ENCODE peak calls at places on chromosomes 4 and X, in six cellular contexts. A is neuronal stem cell, R is SK-N-SH, T is heart right ventricle, C is epithelial cell of esophagus, J is tibial artery. O is an unnamed sample.

GRCh38 chr4:73883306-73883705 is 14.1 kb downstream of the CXCL1 start:
- DNase-seq in J (no peak), A (no peak), C (peak; percentile 49), R (no peak), T (no peak), O (no peak)

GRCh38 chrX:52277666-52278065 is 91.2 kb upstream of the XAGE2 start:
- DNase-seq in R (no peak), T (no peak), C (no peak), A (no peak), J (no peak), O (no peak)

GRCh38 chr4:145061325-145061920 is 36.6 kb downstream of the ANAPC10 start:
- DNase-seq in T (no peak), C (peak; percentile 61), A (peak; percentile 24), R (peak; percentile 24), J (no peak), O (no peak)

GRCh38 chr4:77354550-77354949 is 197.5 kb downstream of the CCNG2 start:
- DNase-seq in A (no peak), J (no peak), C (no peak), R (no peak), T (no peak), O (no peak)

GRCh38 chrX:46130246-46130645 is 415.0 kb downstream of the ZNF674 start:
- DNase-seq in T (no peak), J (no peak), C (no peak), R (no peak), A (peak; percentile 40), O (peak; percentile 53)

GRCh38 chrX:69082055-69082752 is 83.0 kb downstream of the PJA1 start:
- DNase-seq in A (no peak), J (no peak), C (no peak), T (no peak), R (no peak), O (no peak)

GRCh38 chr4:41693629-41694028 is 54.9 kb downstream of the PHOX2B start:
- DNase-seq in R (peak; percentile 27), A (peak; percentile 18), J (no peak), C (peak; percentile 56), T (no peak), O (no peak)

GRCh38 chrX:78168065-78168464 is 28.6 kb upstream of the TAF9B start:
- DNase-seq in A (no peak), J (no peak), T (no peak), R (no peak), C (peak; percentile 35), O (no peak)

GRCh38 chr4:58261526-58261925 is 1151.3 kb upstream of the IGFBP7 start:
- DNase-seq in T (no peak), A (no peak), C (no peak), J (no peak), R (no peak), O (no peak)

GRCh38 chrX:69313622-69314290 is 148.5 kb upstream of the PJA1 start:
- DNase-seq in R (peak; percentile 8), C (no peak), A (no peak), T (no peak), J (no peak), O (no peak)

GRCh38 chrX:119055650-119056049 is 17.1 kb upstream of the CT47C1 start:
- DNase-seq in J (no peak), T (peak; percentile 16), R (no peak), A (no peak), C (no peak), O (no peak)

GRCh38 chrX:87808576-87809243 is 291.1 kb downstream of the KLHL4 start:
- DNase-seq in T (no peak), R (no peak), J (no peak), A (no peak), C (no peak), O (no peak)

GRCh38 chr4:140300271-140300970 is 73.0 kb upstream of the SCOC start:
- DNase-seq in R (no peak), C (peak; percentile 96), J (no peak), T (no peak), A (no peak), O (no peak)

GRCh38 chrX:103823591-103823990 is 8.5 kb downstream of the RAB9B start:
- DNase-seq in C (no peak), T (no peak), A (no peak), R (no peak), J (no peak), O (no peak)

GRCh38 chrX:103396186-103396585 is 19.8 kb downstream of the BEX3 start:
- DNase-seq in J (no peak), A (no peak), C (no peak), T (no peak), R (no peak), O (no peak)

GRCh38 chr4:47639531-47639930 is 154.5 kb downstream of the ATP10D start:
- DNase-seq in J (no peak), T (no peak), R (no peak), C (peak; percentile 48), A (no peak), O (no peak)

GRCh38 chr4:123528501-123529277 is 132.1 kb downstream of the SPRY1 start:
- DNase-seq in T (no peak), A (no peak), R (no peak), C (peak; percentile 69), J (no peak), O (no peak)

GRCh38 chr4:19224820-19225219 is 1026.9 kb upstream of the SLIT2 start:
- DNase-seq in T (no peak), R (peak; percentile 15), J (no peak), C (peak; percentile 45), A (no peak), O (no peak)

GRCh38 chr4:113270520-113271319 is 221.3 kb downstream of the ANK2 start:
- DNase-seq in A (no peak), J (no peak), R (no peak), C (no peak), T (no peak), O (no peak)

GRCh38 chr4:2796261-2797187 is 3.6 kb downstream of the SH3BP2 start:
- DNase-seq in C (peak; percentile 88), J (peak; percentile 68), T (no peak), A (no peak), R (peak; percentile 29), O (peak; percentile 7)

GRCh38 chr4:47530801-47531200 is 45.7 kb downstream of the ATP10D start:
- DNase-seq in C (no peak), J (no peak), R (no peak), T (no peak), A (no peak), O (no peak)

GRCh38 chr4:110634320-110635154 is 11.7 kb upstream of the PITX2 start:
- DNase-seq in R (no peak), T (no peak), J (no peak), C (no peak), A (peak; percentile 14), O (no peak)

GRCh38 chrX:5648941-5649568 is 579.6 kb downstream of the NLGN4X start:
- DNase-seq in J (no peak), R (no peak), T (no peak), A (no peak), C (no peak), O (no peak)
- H3K4me3 ChIP-seq in J (no peak overlapping the region), R (no peak overlapping the region), T (no peak overlapping the region), A (no peak overlapping the region), C (no peak overlapping the region), O (no peak overlapping the region)

GRCh38 chr4:159069922-159070321 is 33.0 kb upstream of the RAPGEF2 start:
- DNase-seq in J (no peak), A (no peak), R (no peak), T (no peak), C (no peak), O (no peak)

GRCh38 chr4:159071969-159072765 is 30.7 kb upstream of the RAPGEF2 start:
- DNase-seq in J (no peak), C (peak; percentile 28), R (no peak), T (no peak), A (no peak), O (no peak)

GRCh38 chr4:159075531-159075932 is 27.3 kb upstream of the RAPGEF2 start:
- DNase-seq in J (no peak), T (no peak), C (no peak), A (no peak), R (no peak), O (no peak)

GRCh38 chr4:159070742-159071141 is 32.1 kb upstream of the RAPGEF2 start:
- DNase-seq in J (no peak), T (no peak), R (no peak), C (peak; percentile 67), A (no peak), O (no peak)

DNA sequence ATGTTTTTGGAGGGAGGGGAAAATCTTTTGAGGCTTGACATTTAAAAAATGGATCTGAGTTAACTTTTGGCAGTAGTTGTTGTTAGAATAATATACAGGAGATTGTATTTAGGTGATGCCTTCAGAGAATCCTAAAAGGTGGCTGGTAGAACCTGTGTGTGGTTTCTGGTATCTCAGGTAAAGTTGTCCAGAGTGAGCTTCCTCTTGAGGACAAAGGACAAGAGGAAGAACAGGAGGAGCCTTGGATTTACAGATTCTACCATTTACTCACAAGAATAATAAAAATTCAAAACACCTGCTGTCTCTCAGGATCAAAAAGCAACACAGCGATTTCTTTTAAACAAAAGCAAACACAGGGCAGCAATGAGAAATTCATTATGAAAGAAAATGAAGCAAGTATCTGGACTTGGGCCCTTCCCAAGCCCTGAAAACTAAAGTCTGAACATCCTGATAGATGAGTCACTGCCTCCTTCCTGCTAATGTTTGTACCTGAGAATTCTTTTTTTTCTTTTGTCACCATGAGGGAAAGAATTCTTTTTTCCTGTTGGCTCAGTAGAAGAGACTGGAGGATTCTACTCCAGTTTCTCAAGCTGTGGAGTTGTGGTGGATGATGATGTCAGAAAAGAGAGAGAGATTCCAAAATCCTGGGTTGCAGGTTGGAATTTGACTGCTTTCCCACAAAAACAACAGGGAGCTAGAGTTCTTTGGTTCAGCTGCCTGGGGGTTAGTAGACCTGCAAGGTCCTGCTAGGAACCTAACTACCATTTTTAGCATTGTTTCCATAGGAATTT is 31.5 kb upstream of the RAPGEF2 start:
- DNase-seq in A (no peak), T (no peak), J (no peak), R (no peak), C (peak; percentile 86), O (no peak)
- H3K4me3 ChIP-seq in A (no peak overlapping the region), T (no peak overlapping the region), J (no peak overlapping the region), R (no peak overlapping the region), C (no peak overlapping the region), O (no peak overlapping the region)

GRCh38 chr4:184803884-184804283 is 21.9 kb downstream of the ACSL1 start:
- DNase-seq in R (no peak), A (no peak), C (peak; percentile 21), J (no peak), T (no peak), O (no peak)
- H3K4me3 ChIP-seq in R (no peak overlapping the region), A (no peak overlapping the region), C (no peak overlapping the region), J (no peak overlapping the region), T (peak overlapping the region; percentile 37), O (no peak overlapping the region)

DNA sequence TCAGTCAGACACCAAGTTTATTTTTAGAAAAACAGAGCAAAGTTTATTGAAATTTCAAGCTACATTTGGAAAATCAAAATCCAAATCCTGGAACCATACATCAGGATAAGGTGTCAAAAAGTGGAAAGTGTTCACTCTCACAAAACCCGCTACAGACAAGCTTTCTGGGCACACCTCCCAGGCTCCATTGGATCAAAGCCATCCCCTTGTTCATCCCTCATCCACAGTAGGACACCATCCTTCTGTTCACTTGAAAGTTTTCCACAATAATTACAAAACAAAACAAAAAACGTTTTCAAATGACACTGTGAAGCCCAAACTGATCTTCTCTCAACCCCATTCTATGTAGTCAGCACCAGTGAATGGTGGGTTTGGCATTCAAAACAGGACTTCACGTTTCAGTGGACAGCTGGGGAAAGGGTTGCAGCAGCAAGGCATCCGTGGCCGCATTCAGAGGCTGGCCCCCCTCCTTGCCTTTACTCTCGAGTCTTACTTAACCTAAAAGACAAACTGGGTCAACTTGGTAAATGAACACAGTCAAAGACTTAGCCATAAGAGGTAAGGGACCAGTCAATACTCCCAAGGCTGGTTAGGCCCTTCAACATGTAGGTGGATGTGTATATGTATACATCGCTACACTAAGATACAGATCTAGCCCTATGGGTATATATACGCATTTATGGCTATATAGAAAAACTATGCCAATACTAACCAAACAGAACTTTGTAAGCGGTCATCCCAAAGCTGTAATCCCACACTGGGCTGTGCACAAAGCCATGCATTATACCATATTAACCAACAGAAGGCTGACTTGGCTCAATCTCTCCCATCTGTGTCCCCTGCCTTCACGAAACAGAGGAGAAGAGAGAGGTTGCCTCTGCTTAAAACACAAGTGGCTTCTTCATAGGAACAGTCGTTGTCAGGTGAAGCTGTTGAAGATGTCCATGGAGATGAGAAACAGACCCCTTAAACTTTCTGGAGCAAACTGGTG is 62.1 kb downstream of the TSC22D3 start:
- DNase-seq in A (no peak), T (no peak), R (no peak), J (peak; percentile 59), C (no peak), O (no peak)
- H3K4me3 ChIP-seq in A (no peak overlapping the region), T (peak overlapping the region; percentile 77), R (no peak overlapping the region), J (peak overlapping the region; percentile 95), C (peak overlapping the region; percentile 73), O (no peak overlapping the region)

O was measured in WERI-Rb-1.